ENCODE peak calls at places on chromosomes 5 and 9, in nine cellular contexts. One of them, this sample, is unnamed.

GRCh38 chr9:109270441-109270840 is 50.4 kb downstream of the EPB41L4B start:
- DNase-seq in SK-MEL-5: no peak
- DNase-seq in psoas muscle: no peak
- DNase-seq in H9: no peak
- DNase-seq in T-helper 9 cell: no peak
- DNase-seq in CD4-positive, alpha-beta memory T cell: no peak
- DNase-seq in lower lobe of right lung: no peak
- DNase-seq in heart right ventricle: no peak
- DNase-seq in spleen: no peak
- DNase-seq in this sample: no peak

GRCh38 chr5:15009420-15009819 is 137.8 kb upstream of the ANKH start:
- DNase-seq in SK-MEL-5: peak; percentile 75
- DNase-seq in psoas muscle: no peak
- DNase-seq in H9: no peak
- DNase-seq in T-helper 9 cell: no peak
- DNase-seq in CD4-positive, alpha-beta memory T cell: no peak
- DNase-seq in lower lobe of right lung: no peak
- DNase-seq in heart right ventricle: no peak
- DNase-seq in spleen: no peak
- DNase-seq in this sample: peak; percentile 60

GRCh38 chr5:150645070-150645700 is 4.7 kb downstream of the SYNPO start:
- DNase-seq in SK-MEL-5: peak; percentile 52
- DNase-seq in psoas muscle: peak; percentile 87
- DNase-seq in H9: no peak
- DNase-seq in T-helper 9 cell: no peak
- DNase-seq in CD4-positive, alpha-beta memory T cell: no peak
- DNase-seq in lower lobe of right lung: no peak
- DNase-seq in heart right ventricle: peak; percentile 80
- DNase-seq in spleen: no peak
- DNase-seq in this sample: peak; percentile 87

GRCh38 chr9:105672711-105673234 is 10.5 kb downstream of the TAL2 start:
- DNase-seq in SK-MEL-5: no peak
- DNase-seq in psoas muscle: no peak
- DNase-seq in H9: no peak
- DNase-seq in T-helper 9 cell: no peak
- DNase-seq in CD4-positive, alpha-beta memory T cell: no peak
- DNase-seq in lower lobe of right lung: no peak
- DNase-seq in heart right ventricle: no peak
- DNase-seq in spleen: no peak
- DNase-seq in this sample: no peak

GRCh38 chr9:133991211-133991921 is 758 bp downstream of the VAV2 start:
- DNase-seq in SK-MEL-5: no peak
- DNase-seq in psoas muscle: peak; percentile 56
- DNase-seq in H9: no peak
- DNase-seq in T-helper 9 cell: no peak
- DNase-seq in CD4-positive, alpha-beta memory T cell: no peak
- DNase-seq in lower lobe of right lung: peak; percentile 51
- DNase-seq in heart right ventricle: peak; percentile 43
- DNase-seq in spleen: peak; percentile 79
- DNase-seq in this sample: peak; percentile 50

GRCh38 chr9:108852089-108852488 is 3.7 kb downstream of the ACTL7B start:
- DNase-seq in SK-MEL-5: no peak
- DNase-seq in psoas muscle: no peak
- DNase-seq in H9: no peak
- DNase-seq in T-helper 9 cell: no peak
- DNase-seq in CD4-positive, alpha-beta memory T cell: no peak
- DNase-seq in lower lobe of right lung: no peak
- DNase-seq in heart right ventricle: no peak
- DNase-seq in spleen: no peak
- DNase-seq in this sample: no peak

GRCh38 chr9:17531642-17532254 is 47.1 kb upstream of the SH3GL2 start:
- DNase-seq in SK-MEL-5: peak; percentile 64
- DNase-seq in psoas muscle: no peak
- DNase-seq in H9: no peak
- DNase-seq in T-helper 9 cell: no peak
- DNase-seq in CD4-positive, alpha-beta memory T cell: no peak
- DNase-seq in lower lobe of right lung: no peak
- DNase-seq in heart right ventricle: no peak
- DNase-seq in spleen: no peak
- DNase-seq in this sample: peak; percentile 28

GRCh38 chr9:84966876-84967830 is 297.6 kb downstream of the NTRK2 start:
- DNase-seq in SK-MEL-5: peak; percentile 10
- DNase-seq in psoas muscle: no peak
- DNase-seq in H9: peak; percentile 88
- DNase-seq in T-helper 9 cell: no peak
- DNase-seq in CD4-positive, alpha-beta memory T cell: no peak
- DNase-seq in lower lobe of right lung: no peak
- DNase-seq in heart right ventricle: no peak
- DNase-seq in spleen: no peak
- DNase-seq in this sample: no peak

GRCh38 chr5:75510836-75511434 is 494 bp downstream of the CERT1 start:
- DNase-seq in SK-MEL-5: peak; percentile 23
- DNase-seq in psoas muscle: peak; percentile 77
- DNase-seq in H9: peak; percentile 43
- DNase-seq in T-helper 9 cell: peak; percentile 39
- DNase-seq in CD4-positive, alpha-beta memory T cell: no peak
- DNase-seq in lower lobe of right lung: peak; percentile 80
- DNase-seq in heart right ventricle: peak; percentile 38
- DNase-seq in spleen: peak; percentile 94
- DNase-seq in this sample: peak; percentile 74

GRCh38 chr9:19782005-19782404 is 6.8 kb downstream of the SLC24A2 start:
- DNase-seq in SK-MEL-5: no peak
- DNase-seq in psoas muscle: no peak
- DNase-seq in H9: no peak
- DNase-seq in T-helper 9 cell: no peak
- DNase-seq in CD4-positive, alpha-beta memory T cell: no peak
- DNase-seq in lower lobe of right lung: no peak
- DNase-seq in heart right ventricle: no peak
- DNase-seq in spleen: no peak
- DNase-seq in this sample: no peak

GRCh38 chr9:129394011-129394919 is 216.2 kb upstream of the IER5L start:
- DNase-seq in SK-MEL-5: no peak
- DNase-seq in psoas muscle: peak; percentile 35
- DNase-seq in H9: no peak
- DNase-seq in T-helper 9 cell: no peak
- DNase-seq in CD4-positive, alpha-beta memory T cell: no peak
- DNase-seq in lower lobe of right lung: no peak
- DNase-seq in heart right ventricle: no peak
- DNase-seq in spleen: peak; percentile 42
- DNase-seq in this sample: no peak

GRCh38 chr9:109454041-109454440 is 44.1 kb downstream of the PTPN3 start:
- DNase-seq in SK-MEL-5: no peak
- DNase-seq in psoas muscle: no peak
- DNase-seq in H9: no peak
- DNase-seq in T-helper 9 cell: no peak
- DNase-seq in CD4-positive, alpha-beta memory T cell: no peak
- DNase-seq in lower lobe of right lung: no peak
- DNase-seq in heart right ventricle: no peak
- DNase-seq in spleen: no peak
- DNase-seq in this sample: no peak

GRCh38 chr5:119400248-119400647 is 44.4 kb downstream of the TNFAIP8 start:
- DNase-seq in SK-MEL-5: no peak
- DNase-seq in psoas muscle: no peak
- DNase-seq in H9: no peak
- DNase-seq in T-helper 9 cell: no peak
- DNase-seq in CD4-positive, alpha-beta memory T cell: no peak
- DNase-seq in lower lobe of right lung: no peak
- DNase-seq in heart right ventricle: no peak
- DNase-seq in spleen: no peak
- DNase-seq in this sample: no peak

GRCh38 chr5:150642567-150642927 is 2.1 kb downstream of the SYNPO start:
- DNase-seq in SK-MEL-5: no peak
- DNase-seq in psoas muscle: peak; percentile 84
- DNase-seq in H9: no peak
- DNase-seq in T-helper 9 cell: no peak
- DNase-seq in CD4-positive, alpha-beta memory T cell: no peak
- DNase-seq in lower lobe of right lung: peak; percentile 74
- DNase-seq in heart right ventricle: peak; percentile 64
- DNase-seq in spleen: peak; percentile 46
- DNase-seq in this sample: peak; percentile 93

GRCh38 chr5:31763399-31763798 is 124.5 kb downstream of the PDZD2 start:
- DNase-seq in SK-MEL-5: no peak
- DNase-seq in psoas muscle: no peak
- DNase-seq in H9: no peak
- DNase-seq in T-helper 9 cell: no peak
- DNase-seq in CD4-positive, alpha-beta memory T cell: no peak
- DNase-seq in lower lobe of right lung: no peak
- DNase-seq in heart right ventricle: no peak
- DNase-seq in spleen: no peak
- DNase-seq in this sample: no peak

GRCh38 chr5:171668097-171668412 is 117.6 kb upstream of the SMIM23 start:
- DNase-seq in SK-MEL-5: no peak
- DNase-seq in psoas muscle: no peak
- DNase-seq in H9: no peak
- DNase-seq in T-helper 9 cell: no peak
- DNase-seq in CD4-positive, alpha-beta memory T cell: no peak
- DNase-seq in lower lobe of right lung: no peak
- DNase-seq in heart right ventricle: no peak
- DNase-seq in spleen: no peak
- DNase-seq in this sample: no peak

GRCh38 chr5:38299585-38299984 is 41.2 kb downstream of the EGFLAM start:
- DNase-seq in SK-MEL-5: no peak
- DNase-seq in psoas muscle: no peak
- DNase-seq in H9: no peak
- DNase-seq in T-helper 9 cell: no peak
- DNase-seq in CD4-positive, alpha-beta memory T cell: no peak
- DNase-seq in lower lobe of right lung: no peak
- DNase-seq in heart right ventricle: no peak
- DNase-seq in spleen: no peak
- DNase-seq in this sample: no peak

GRCh38 chr9:136901516-136902258 is 15.4 kb downstream of the TRAF2 start:
- DNase-seq in SK-MEL-5: peak; percentile 44
- DNase-seq in psoas muscle: peak; percentile 67
- DNase-seq in H9: peak; percentile 28
- DNase-seq in T-helper 9 cell: peak; percentile 67
- DNase-seq in CD4-positive, alpha-beta memory T cell: peak; percentile 66
- DNase-seq in lower lobe of right lung: no peak
- DNase-seq in heart right ventricle: no peak
- DNase-seq in spleen: peak; percentile 83
- DNase-seq in this sample: no peak